ENCODE peak calls at places on chromosomes 12 and 14, in ten cellular contexts. B is effector memory CD4-positive, alpha-beta T cell; S is neural crest cell; I is AG10803; C is activated naive CD4-positive, alpha-beta T cell treated with Interleukin-2 at 50 U/mL for 16 hours; W is stimulated activated CD4-positive, alpha-beta T cell treated with anti-CD3 and anti-CD28 coated beads, Interleukin-12 subunit alpha, Interleukin-12 subunit beta, amount 100 ng/mL, for 24 hours; K is stimulated activated naive CD8-positive, alpha-beta T cell treated with anti-CD3 and anti-CD28 coated beads, Interleukin-15, amount 100 ng/mL, for 72 hours; V is breast epithelium; L is HT1080; P is astrocyte of the cerebellum. Z is an unnamed sample.

GRCh38 chr14:22836301-22837058 is at the start of gene MMP14:
- DNase-seq in L (peak), S (peak), W (no peak), I (peak), C (no peak), V (no peak), P (peak), B (no peak), K (no peak), Z (peak)

GRCh38 chr14:58697266-58697926 is 59.6 kb downstream of the DACT1 start:
- DNase-seq in L (no peak), P (no peak), C (no peak), V (no peak), I (no peak), B (no peak), K (no peak), S (no peak), W (no peak), Z (no peak)

GRCh38 chr12:19223018-19223417 is 93.5 kb downstream of the PLEKHA5 start:
- DNase-seq in B (no peak), I (no peak), P (no peak), V (no peak), W (no peak), C (no peak), S (no peak), L (no peak), K (no peak), Z (no peak)

GRCh38 chr12:104709692-104710435 is 248.2 kb downstream of the SLC41A2 start:
- DNase-seq in L (no peak), C (no peak), P (no peak), S (no peak), V (no peak), B (no peak), K (no peak), W (no peak), I (peak), Z (no peak)

GRCh38 chr14:99685061-99685995 is 1.2 kb downstream of the CYP46A1 start:
- DNase-seq in L (no peak), K (no peak), C (no peak), I (no peak), B (no peak), P (no peak), V (no peak), W (no peak), S (no peak), Z (no peak)

GRCh38 chr12:46357438-46358324 is 14.9 kb downstream of the SLC38A2 start:
- DNase-seq in C (no peak), S (no peak), B (no peak), L (peak), P (no peak), V (no peak), I (peak), W (no peak), K (no peak), Z (no peak)

GRCh38 chr12:108104657-108105056 is 24.4 kb upstream of the WSCD2 start:
- DNase-seq in C (no peak), V (no peak), B (no peak), L (no peak), W (no peak), I (no peak), K (no peak), P (no peak), S (no peak), Z (no peak)

GRCh38 chr14:56487761-56488160 is 91.8 kb upstream of the TMEM260 start:
- DNase-seq in I (peak), K (no peak), P (no peak), W (no peak), S (no peak), C (no peak), V (no peak), L (no peak), B (no peak), Z (no peak)

GRCh38 chr14:105710119-105711057 is 184.0 kb downstream of the TMEM121 start:
- DNase-seq in B (no peak), V (no peak), K (no peak), S (no peak), L (no peak), P (no peak), C (no peak), W (no peak), I (no peak), Z (no peak)

GRCh38 chr12:3662516-3662915 is 90.4 kb downstream of the CRACR2A start:
- DNase-seq in L (no peak), I (peak), P (no peak), W (no peak), S (no peak), C (no peak), V (no peak), B (no peak), K (no peak), Z (no peak)

GRCh38 chr12:45669093-45669492 is 60.4 kb upstream of the ARID2 start:
- DNase-seq in C (no peak), P (no peak), V (no peak), W (no peak), I (no peak), S (no peak), K (no peak), B (no peak), L (no peak), Z (no peak)

GRCh38 chr14:96090441-96091148 is 51.4 kb downstream of the C14orf132 start:
- DNase-seq in P (peak), V (peak), C (no peak), I (peak), W (no peak), S (no peak), K (no peak), B (no peak), L (no peak), Z (peak)

GRCh38 chr14:65206448-65207096 is 104.3 kb upstream of the MAX start:
- DNase-seq in B (no peak), L (peak), V (no peak), I (peak), S (no peak), W (no peak), C (peak), P (no peak), K (peak), Z (no peak)

GRCh38 chr14:23572841-23573240 is 5.2 kb upstream of the AP1G2 start:
- DNase-seq in L (no peak), P (no peak), S (no peak), V (no peak), B (no peak), W (no peak), I (no peak), C (no peak), K (no peak), Z (peak)

GRCh38 chr12:121719926-121720414 is 7.4 kb downstream of the TMEM120B start:
- DNase-seq in I (peak), L (peak), C (no peak), B (no peak), W (no peak), S (no peak), P (no peak), K (no peak), V (no peak), Z (no peak)

GRCh38 chr12:28650906-28651305 is 460.6 kb downstream of the CCDC91 start:
- DNase-seq in P (no peak), W (no peak), K (no peak), B (no peak), C (no peak), S (no peak), I (no peak), V (no peak), L (no peak), Z (no peak)

GRCh38 chr12:7994731-7995205 is 37.7 kb upstream of the FOXJ2 start:
- DNase-seq in S (no peak), C (no peak), I (peak), W (no peak), L (peak), K (no peak), V (no peak), P (peak), B (no peak), Z (no peak)

GRCh38 chr12:59158066-59158465 is 237.8 kb upstream of the LRIG3 start:
- DNase-seq in C (no peak), S (no peak), P (no peak), L (no peak), V (no peak), B (no peak), W (no peak), K (no peak), I (no peak), Z (no peak)

GRCh38 chr12:118356809-118357326 is 15.8 kb downstream of the TAOK3 start:
- DNase-seq in C (peak), V (no peak), I (peak), P (no peak), K (no peak), B (no peak), L (peak), W (no peak), S (no peak), Z (no peak)

GRCh38 chr12:19369691-19370148 is 69.6 kb upstream of the AEBP2 start:
- DNase-seq in P (no peak), V (no peak), W (no peak), B (no peak), L (peak), C (no peak), S (no peak), I (peak), K (no peak), Z (no peak)

GRCh38 chr12:80485222-80485987 is 41.4 kb downstream of the PTPRQ start:
- DNase-seq in P (no peak), I (no peak), W (no peak), K (no peak), B (no peak), V (no peak), S (no peak), L (no peak), C (no peak), Z (no peak)

GRCh38 chr12:104213952-104214351 is 1.6 kb upstream of the TXNRD1 start:
- DNase-seq in S (no peak), W (no peak), C (no peak), B (no peak), K (no peak), L (peak), I (peak), V (no peak), P (peak), Z (no peak)

GRCh38 chr12:116244001-116244400 is 33.5 kb downstream of the MED13L start:
- DNase-seq in K (no peak), S (no peak), P (no peak), W (no peak), C (no peak), L (no peak), B (no peak), V (no peak), I (no peak), Z (no peak)

GRCh38 chr14:55425091-55425490 is 13.5 kb upstream of the ATG14 start:
- DNase-seq in P (no peak), I (no peak), S (no peak), C (no peak), W (no peak), K (no peak), B (no peak), L (no peak), V (no peak), Z (no peak)

GRCh38 chr12:56591111-56591510 is 39.0 kb downstream of the BAZ2A start:
- DNase-seq in C (no peak), I (no peak), S (no peak), K (no peak), P (no peak), B (no peak), L (no peak), V (no peak), W (no peak), Z (no peak)

GRCh38 chr12:119230804-119231203 is 52.1 kb downstream of the HSPB8 start:
- DNase-seq in V (no peak), C (no peak), B (no peak), I (no peak), W (no peak), K (no peak), S (no peak), P (no peak), L (no peak), Z (no peak)

GRCh38 chr14:55220230-55220629 is 28.8 kb upstream of the DLGAP5 start:
- DNase-seq in L (peak), W (no peak), I (no peak), P (no peak), S (no peak), V (no peak), C (no peak), B (no peak), K (no peak), Z (no peak)

GRCh38 chr12:65936529-65936911 is 112.2 kb downstream of the HMGA2 start:
- DNase-seq in L (no peak), W (no peak), V (no peak), P (no peak), K (no peak), S (no peak), I (no peak), B (no peak), C (no peak), Z (no peak)

GRCh38 chr12:10031771-10032175 is 1.3 kb downstream of the CLEC9A start:
- DNase-seq in W (no peak), I (peak), K (no peak), B (no peak), P (peak), S (no peak), V (no peak), L (peak), C (no peak), Z (no peak)

GRCh38 chr12:66538970-66539369 is 139.9 kb downstream of the GRIP1 start:
- DNase-seq in V (no peak), P (peak), L (peak), I (no peak), B (no peak), W (no peak), S (no peak), K (no peak), C (no peak), Z (no peak)

GRCh38 chr12:4431436-4431835 is 14.2 kb downstream of the FGF6 start:
- DNase-seq in L (no peak), I (no peak), V (no peak), C (no peak), B (no peak), S (no peak), W (no peak), K (no peak), P (no peak), Z (no peak)

GRCh38 chr12:19066471-19067001 is 63.0 kb upstream of the PLEKHA5 start:
- DNase-seq in C (no peak), V (no peak), B (no peak), K (no peak), W (no peak), P (no peak), S (no peak), I (no peak), L (no peak), Z (no peak)

GRCh38 chr14:61555056-61555838 is 140.1 kb upstream of the HIF1A start:
- DNase-seq in P (no peak), V (no peak), S (no peak), B (no peak), L (no peak), C (no peak), I (peak), K (no peak), W (no peak), Z (no peak)

GRCh38 chr12:75690556-75690955 is 179.1 kb upstream of the KRR1 start:
- DNase-seq in K (no peak), S (no peak), P (peak), C (no peak), L (peak), B (no peak), I (peak), W (no peak), V (no peak), Z (no peak)